ENCODE peak calls at places on chromosomes 6 and 20, in four cellular contexts. G is right lobe of liver, J is left lung, Y is IMR-90. P is an unnamed sample.

GRCh38 chr6:11632231-11632630 is 94.7 kb downstream of the TMEM170B start:
- DNase-seq in G (no peak), J (peak), Y (peak), P (peak)

GRCh38 chr20:53611449-53611894 is 17.8 kb upstream of the ZNF217 start:
- DNase-seq in G (no peak), J (peak), Y (peak), P (no peak)

GRCh38 chr6:134882426-134883038 is 67.4 kb downstream of the ALDH8A1 start:
- DNase-seq in G (no peak), J (peak), Y (peak), P (no peak)

GRCh38 chr6:106258726-106259125 is 66.8 kb downstream of the ATG5 start:
- DNase-seq in G (no peak), J (no peak), Y (no peak), P (no peak)

GRCh38 chr6:164532546-164533362 is 776.7 kb downstream of the C6orf118 start:
- DNase-seq in G (no peak), J (no peak), Y (no peak), P (no peak)

GRCh38 chr6:144899161-144899560 is 614.0 kb downstream of the UTRN start:
- DNase-seq in G (no peak), J (no peak), Y (peak), P (no peak)

GRCh38 chr6:157974967-157975366 is 6.7 kb upstream of the SYNJ2 start:
- DNase-seq in G (no peak), J (no peak), Y (no peak), P (no peak)

GRCh38 chr20:45489083-45489531 is 19.6 kb downstream of the WFDC2 start:
- DNase-seq in G (no peak), J (no peak), Y (no peak), P (no peak)

GRCh38 chr6:3309391-3310050 is 50.8 kb downstream of the PSMG4 start:
- DNase-seq in G (no peak), J (no peak), Y (no peak), P (no peak)

GRCh38 chr6:152981989-152982767 is 663 bp downstream of the FBXO5 start:
- DNase-seq in G (peak), J (no peak), Y (no peak), P (peak)

GRCh38 chr6:165985926-165986646 is 181.6 kb downstream of the TBXT start:
- DNase-seq in G (no peak), J (no peak), Y (no peak), P (no peak)

GRCh38 chr6:54156650-54157250 is 45.5 kb downstream of the MLIP start:
- DNase-seq in G (no peak), J (no peak), Y (no peak), P (no peak)

GRCh38 chr6:45724511-45724910 is 291.1 kb downstream of the CLIC5 start:
- DNase-seq in G (no peak), J (no peak), Y (peak), P (peak)

GRCh38 chr6:46626228-46626909 is 26.2 kb downstream of the CYP39A1 start:
- DNase-seq in G (no peak), J (no peak), Y (peak), P (no peak)

GRCh38 chr6:5220436-5220835 is 40.3 kb downstream of the LYRM4 start:
- DNase-seq in G (no peak), J (no peak), Y (no peak), P (no peak)

GRCh38 chr6:34475167-34476047 is 9.5 kb downstream of the PACSIN1 start:
- DNase-seq in G (no peak), J (no peak), Y (peak), P (no peak)

GRCh38 chr6:12490904-12491571 is 200.9 kb downstream of the EDN1 start:
- DNase-seq in G (no peak), J (no peak), Y (peak), P (no peak)

GRCh38 chr20:32582659-32583580 is 2.2 kb downstream of the NOL4L start:
- DNase-seq in G (no peak), J (no peak), Y (no peak), P (peak)

GRCh38 chr6:79045966-79046365 is 32.1 kb downstream of the PHIP start:
- DNase-seq in G (no peak), J (no peak), Y (no peak), P (no peak)

GRCh38 chr20:62768815-62769287 is 27.4 kb upstream of the MRGBP start:
- DNase-seq in G (peak), J (no peak), Y (peak), P (peak)

GRCh38 chr6:158040804-158041347 is 59.2 kb downstream of the SYNJ2 start:
- DNase-seq in G (peak), J (no peak), Y (peak), P (peak)

GRCh38 chr6:89895273-89895874 is 1.1 kb downstream of the GJA10 start:
- DNase-seq in G (no peak), J (no peak), Y (peak), P (no peak)

GRCh38 chr20:10508060-10508459 is 73.0 kb downstream of the SLX4IP start:
- DNase-seq in G (no peak), J (no peak), Y (peak), P (no peak)

GRCh38 chr6:45364466-45364865 is 13.3 kb downstream of the SUPT3H start:
- DNase-seq in G (no peak), J (no peak), Y (no peak), P (no peak)

GRCh38 chr6:14865609-14866100 is 380.2 kb upstream of the JARID2 start:
- DNase-seq in G (no peak), J (no peak), Y (peak), P (no peak)

GRCh38 chr20:50704514-50704913 is 13.2 kb upstream of the RIPOR3 start:
- DNase-seq in G (no peak), J (no peak), Y (no peak), P (no peak)

GRCh38 chr20:50694379-50695143 is 3.2 kb upstream of the RIPOR3 start:
- DNase-seq in G (no peak), J (no peak), Y (peak), P (no peak)

GRCh38 chr20:50701055-50701963 is 10.0 kb upstream of the RIPOR3 start:
- DNase-seq in G (no peak), J (no peak), Y (no peak), P (no peak)

GRCh38 chr20:50695144-50695872 is 4.0 kb upstream of the RIPOR3 start:
- DNase-seq in G (no peak), J (no peak), Y (no peak), P (no peak)

DNA sequence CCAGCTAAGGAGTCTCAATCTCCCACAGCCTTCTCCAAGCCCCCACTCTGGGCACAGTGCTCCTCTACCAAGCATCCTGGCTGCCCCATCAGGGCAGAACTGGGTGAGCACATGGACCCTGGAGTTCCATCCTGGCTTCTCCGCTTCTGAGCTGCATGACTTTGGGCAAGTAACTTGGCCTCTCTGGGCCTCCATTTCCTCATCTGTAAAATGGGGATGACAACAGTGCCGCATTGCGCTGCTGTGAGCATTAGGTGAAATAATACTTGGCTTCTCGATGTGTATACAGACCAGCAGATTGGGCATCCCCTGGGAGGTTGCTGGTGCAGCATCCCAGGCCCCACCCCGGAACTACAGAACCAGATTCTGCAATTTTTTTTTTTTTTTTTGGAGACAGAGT is 8.3 kb upstream of the RIPOR3 start:
- DNase-seq in G (no peak), J (no peak), Y (no peak), P (no peak)
- TF ChIP-seq CTCF in G (no peak), J (no peak), Y (no peak), P (no peak)

GRCh38 chr6:41371461-41371991 is 36.1 kb downstream of the NCR2 start:
- DNase-seq in G (peak), J (no peak), Y (peak), P (peak)
- TF ChIP-seq CTCF in G (no peak), J (no peak), Y (peak), P (no peak)

GRCh38 chr6:21593927-21594421 is 423 bp downstream of the SOX4 start:
- DNase-seq in G (no peak), J (no peak), Y (peak), P (no peak)

GRCh38 chr6:21595951-21596378 is 2.4 kb downstream of the SOX4 start:
- DNase-seq in G (no peak), J (no peak), Y (no peak), P (peak)

GRCh38 chr6:21596379-21597242 is 3.1 kb downstream of the SOX4 start:
- DNase-seq in G (peak), J (peak), Y (peak), P (peak)

GRCh38 chr6:21594427-21595264 is 1.1 kb downstream of the SOX4 start:
- DNase-seq in G (peak), J (peak), Y (peak), P (peak)

DNA sequence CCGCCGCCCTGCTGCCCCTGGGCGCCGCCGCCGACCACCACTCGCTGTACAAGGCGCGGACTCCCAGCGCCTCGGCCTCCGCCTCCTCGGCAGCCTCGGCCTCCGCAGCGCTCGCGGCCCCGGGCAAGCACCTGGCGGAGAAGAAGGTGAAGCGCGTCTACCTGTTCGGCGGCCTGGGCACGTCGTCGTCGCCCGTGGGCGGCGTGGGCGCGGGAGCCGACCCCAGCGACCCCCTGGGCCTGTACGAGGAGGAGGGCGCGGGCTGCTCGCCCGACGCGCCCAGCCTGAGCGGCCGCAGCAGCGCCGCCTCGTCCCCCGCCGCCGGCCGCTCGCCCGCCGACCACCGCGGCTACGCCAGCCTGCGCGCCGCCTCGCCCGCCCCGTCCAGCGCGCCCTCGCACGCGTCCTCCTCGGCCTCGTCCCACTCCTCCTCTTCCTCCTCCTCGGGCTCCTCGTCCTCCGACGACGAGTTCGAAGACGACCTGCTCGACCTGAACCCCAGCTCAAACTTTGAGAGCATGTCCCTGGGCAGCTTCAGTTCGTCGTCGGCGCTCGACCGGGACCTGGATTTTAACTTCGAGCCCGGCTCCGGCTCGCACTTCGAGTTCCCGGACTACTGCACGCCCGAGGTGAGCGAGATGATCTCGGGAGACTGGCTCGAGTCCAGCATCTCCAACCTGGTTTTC is 1.9 kb downstream of the SOX4 start:
- DNase-seq in G (peak), J (peak), Y (no peak), P (peak)
- TF ChIP-seq CTCF in G (peak), J (no peak), Y (no peak), P (no peak)

GRCh38 chr6:31161216-31162126 is 3.1 kb downstream of the TCF19 start:
- DNase-seq in G (no peak), J (no peak), Y (no peak), P (no peak)

GRCh38 chr6:31158863-31159855 is 770 bp downstream of the TCF19 start:
- DNase-seq in G (no peak), J (no peak), Y (no peak), P (no peak)

GRCh38 chr6:31165986-31166385 is 4.5 kb downstream of the POU5F1 start:
- DNase-seq in G (no peak), J (no peak), Y (no peak), P (no peak)

GRCh38 chr6:31163922-31164321 is 5.5 kb downstream of the TCF19 start:
- DNase-seq in G (no peak), J (no peak), Y (peak), P (no peak)

DNA sequence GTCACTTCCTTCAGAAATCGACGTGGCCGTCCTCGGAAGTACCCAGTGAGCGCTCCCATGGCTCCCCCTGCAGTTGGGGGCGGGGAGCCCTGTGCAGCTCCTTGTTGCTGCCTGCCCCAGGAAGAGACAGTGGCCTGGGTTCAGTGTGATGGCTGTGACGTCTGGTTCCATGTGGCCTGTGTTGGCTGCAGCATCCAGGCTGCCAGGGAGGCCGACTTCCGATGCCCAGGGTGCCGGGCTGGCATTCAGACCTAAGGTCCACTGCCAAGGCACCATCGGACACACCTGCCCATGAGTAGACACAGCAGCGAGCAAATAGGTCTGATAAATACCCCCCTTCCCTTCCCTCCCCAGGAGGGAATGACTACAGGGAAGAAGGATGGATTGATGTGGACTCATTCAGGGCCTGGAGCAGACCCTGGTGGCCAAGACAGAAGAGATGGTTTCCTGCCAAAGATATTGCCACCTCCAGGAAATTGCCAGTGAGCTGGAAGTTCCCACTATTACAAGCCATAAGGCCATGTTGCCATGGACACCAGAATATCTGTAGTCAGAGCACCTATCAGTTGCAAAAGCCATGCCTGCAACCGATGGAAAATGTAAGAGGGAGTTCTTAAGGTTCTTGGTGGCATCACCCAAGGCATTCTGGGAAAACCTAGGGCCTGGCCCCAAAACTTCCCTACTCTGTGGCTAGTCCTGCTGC is 4.2 kb downstream of the TCF19 start:
- DNase-seq in G (no peak), J (no peak), Y (no peak), P (no peak)
- TF ChIP-seq CTCF in G (no peak), J (no peak), Y (no peak), P (no peak)

GRCh38 chr20:63811491-63811875 is 19.6 kb downstream of the ZBTB46 start:
- DNase-seq in G (no peak), J (no peak), Y (no peak), P (no peak)
- TF ChIP-seq CTCF in G (no peak), J (no peak), Y (no peak), P (no peak)